ENCODE peak calls at places on chromosomes 3 and 15, in nine cellular contexts. T is GM23338, Z is HL-60, F is transverse colon, V is HCT116, C is sigmoid colon, M is spleen, H is suprapubic skin, R is GM12878. A is an unnamed sample.

GRCh38 chr3:97689962-97690361 is 74.6 kb upstream of the ARL6 start:
- DNase-seq in Z (no peak), H (no peak), V (no peak), M (no peak), R (no peak), C (no peak), T (no peak), F (no peak), A (no peak)

GRCh38 chr3:134388748-134389485 is 14.7 kb upstream of the AMOTL2 start:
- DNase-seq in M (no peak), R (no peak), Z (no peak), H (peak), F (no peak), C (no peak), T (no peak), V (no peak), A (no peak)

GRCh38 chr3:30680789-30681188 is 74.4 kb downstream of the TGFBR2 start:
- DNase-seq in H (no peak), C (peak), T (no peak), Z (no peak), R (no peak), M (no peak), F (no peak), V (no peak), A (no peak)

GRCh38 chr3:44950273-44950672 is 25.7 kb downstream of the ZDHHC3 start:
- DNase-seq in R (no peak), H (no peak), F (no peak), M (no peak), C (no peak), V (no peak), T (peak), Z (no peak), A (no peak)

GRCh38 chr3:136752046-136752326 is 192 bp downstream of the STAG1 start:
- DNase-seq in T (peak), F (no peak), H (no peak), R (no peak), C (no peak), Z (no peak), V (no peak), M (no peak), A (no peak)

GRCh38 chr15:46409879-46410278 is 775.0 kb downstream of the SQOR start:
- DNase-seq in C (no peak), Z (no peak), M (no peak), R (no peak), V (no peak), H (no peak), F (no peak), T (no peak), A (no peak)

GRCh38 chr3:195197764-195198423 is 73.1 kb downstream of the XXYLT1 start:
- DNase-seq in H (no peak), C (peak), F (no peak), M (no peak), R (no peak), V (peak), T (no peak), Z (no peak), A (no peak)

GRCh38 chr15:69570997-69571396 is 118.4 kb downstream of the RPLP1 start:
- DNase-seq in H (no peak), T (no peak), V (no peak), C (no peak), Z (no peak), M (no peak), R (no peak), F (no peak), A (no peak)

GRCh38 chr3:105232536-105232935 is 134.2 kb upstream of the ALCAM start:
- DNase-seq in H (no peak), M (no peak), C (no peak), Z (no peak), R (no peak), V (no peak), T (no peak), F (no peak), A (no peak)

GRCh38 chr15:99113547-99114271 is 8.8 kb downstream of the SYNM start:
- DNase-seq in T (no peak), H (no peak), Z (no peak), C (peak), V (no peak), F (no peak), M (peak), R (no peak), A (no peak)

GRCh38 chr3:15427182-15427880 is at the start of the genes EAF1 and METTL6:
- DNase-seq in V (peak), F (peak), T (peak), Z (peak), C (peak), H (peak), R (peak), M (peak), A (peak)

GRCh38 chr3:158717576-158717975 is 14.7 kb downstream of the RARRES1 start:
- DNase-seq in V (no peak), R (no peak), M (no peak), F (no peak), H (no peak), T (no peak), Z (no peak), C (no peak), A (no peak)

GRCh38 chr3:129015388-129016105 is 14.4 kb downstream of the EFCC1 start:
- DNase-seq in M (peak), R (no peak), C (no peak), T (no peak), V (no peak), F (peak), Z (peak), H (no peak), A (no peak)

GRCh38 chr3:119349353-119349752 is 55.2 kb downstream of the ARHGAP31 start:
- DNase-seq in H (no peak), C (no peak), R (no peak), Z (no peak), F (no peak), M (no peak), T (peak), V (no peak), A (no peak)

GRCh38 chr3:51703026-51703775 is 3.7 kb upstream of the GRM2 start:
- DNase-seq in R (no peak), Z (no peak), M (peak), V (no peak), H (no peak), T (peak), F (no peak), C (peak), A (no peak)

GRCh38 chr15:74384566-74385441 is 17.4 kb upstream of the CYP11A1 start:
- DNase-seq in M (peak), F (peak), Z (peak), T (no peak), C (no peak), R (peak), V (no peak), H (no peak), A (no peak)

GRCh38 chr3:15646924-15647511 is 45.5 kb downstream of the BTD start:
- DNase-seq in M (no peak), Z (no peak), H (peak), V (peak), T (no peak), R (no peak), F (no peak), C (peak), A (peak)

GRCh38 chr15:47384316-47384715 is 333.0 kb upstream of the SEMA6D start:
- DNase-seq in V (no peak), M (no peak), T (peak), R (no peak), Z (no peak), F (no peak), C (no peak), H (no peak), A (no peak)

GRCh38 chr15:97504031-97504430 is 456.5 kb upstream of the ARRDC4 start:
- DNase-seq in M (no peak), R (no peak), Z (peak), V (no peak), H (no peak), T (no peak), C (no peak), F (no peak), A (no peak)

GRCh38 chr3:120797857-120798256 is 55.3 kb downstream of the GTF2E1 start:
- DNase-seq in T (no peak), V (no peak), M (no peak), R (no peak), H (no peak), Z (no peak), C (no peak), F (no peak), A (no peak)

GRCh38 chr15:38588672-38589071 is 24.1 kb upstream of the RASGRP1 start:
- DNase-seq in C (no peak), T (no peak), Z (no peak), F (no peak), M (no peak), V (no peak), H (no peak), R (no peak), A (no peak)

GRCh38 chr3:33318709-33319380 is 41.6 kb downstream of the FBXL2 start:
- DNase-seq in R (no peak), F (no peak), Z (no peak), C (no peak), M (no peak), T (peak), V (no peak), H (no peak), A (no peak)

GRCh38 chr15:65990298-65990981 is 121.1 kb downstream of the RAB11A start:
- DNase-seq in F (no peak), Z (no peak), H (no peak), V (no peak), R (no peak), T (peak), C (no peak), M (no peak), A (no peak)

GRCh38 chr15:29711531-29711930 is 110.7 kb downstream of the TJP1 start:
- DNase-seq in H (no peak), Z (no peak), V (no peak), M (no peak), T (no peak), F (no peak), R (no peak), C (no peak), A (no peak)

GRCh38 chr3:8197384-8197783 is 304.2 kb upstream of the LMCD1 start:
- DNase-seq in M (no peak), V (no peak), H (no peak), C (no peak), T (no peak), R (no peak), F (no peak), Z (no peak), A (no peak)

GRCh38 chr3:53259427-53260259 is 3.8 kb upstream of the TKT start:
- DNase-seq in T (peak), F (no peak), V (no peak), M (no peak), C (no peak), R (no peak), Z (no peak), H (no peak), A (no peak)

DNA sequence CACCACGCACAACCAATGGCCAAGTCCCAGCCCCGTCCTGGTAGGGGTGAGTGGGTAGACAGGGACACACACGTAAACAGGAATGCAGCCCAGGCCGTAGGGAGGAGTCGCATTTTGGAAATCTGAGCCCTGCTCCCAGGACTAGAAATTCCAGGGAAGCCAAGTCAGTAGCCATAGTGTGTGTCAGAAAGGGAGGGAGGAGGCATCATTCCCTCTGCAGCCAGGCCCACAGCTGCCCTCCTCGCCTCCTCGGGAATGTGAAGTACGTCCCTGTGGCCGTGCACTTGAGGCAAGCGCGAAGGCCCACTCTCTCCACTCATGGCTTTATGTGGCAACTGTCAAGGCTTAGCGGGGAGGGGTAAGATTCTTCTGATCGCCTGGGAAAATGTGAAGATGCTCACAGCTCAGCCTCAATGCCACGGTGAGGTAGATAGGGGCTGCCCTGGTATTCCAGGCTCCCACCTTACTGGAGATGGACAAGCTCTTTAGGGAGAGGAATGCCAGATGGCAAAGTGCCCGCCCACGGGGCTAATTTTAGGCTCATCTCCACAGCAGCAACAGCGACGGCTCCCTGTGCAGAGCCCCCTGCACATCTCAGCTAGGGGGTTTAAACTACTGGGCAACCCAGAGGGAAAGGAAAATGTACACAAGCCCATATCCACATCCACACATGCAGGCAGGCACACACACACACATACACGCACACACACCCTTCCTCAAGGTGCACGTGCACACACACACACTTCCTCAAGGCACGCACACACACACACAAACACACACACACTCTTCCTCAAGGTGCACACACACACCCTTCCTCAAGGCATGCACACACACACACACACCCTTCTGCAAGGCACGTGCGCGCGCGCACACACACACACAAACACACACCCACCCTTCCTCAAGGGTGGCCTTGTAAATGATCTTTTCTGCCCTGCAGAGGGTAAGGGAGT is 65.5 kb downstream of the ADCY5 start:
- DNase-seq in F (no peak), V (no peak), R (no peak), T (peak), C (peak), H (no peak), M (no peak), Z (no peak), A (no peak)
- TF ChIP-seq POLR2AphosphoS5 in F (no peak), V (no peak), R (no peak), T (no peak), C (peak), H (no peak), M (peak), Z (no peak), A (no peak)

GRCh38 chr15:92624401-92624991 is 31.1 kb downstream of the FAM174B start:
- DNase-seq in Z (no peak), V (no peak), F (peak), C (peak), H (no peak), R (no peak), M (peak), T (no peak), A (no peak)
- TF ChIP-seq POLR2AphosphoS5 in Z (no peak), V (no peak), F (no peak), C (no peak), H (no peak), R (no peak), M (no peak), T (no peak), A (no peak)

GRCh38 chr15:60757831-60758570 is 279.1 kb upstream of the ICE2 start:
- DNase-seq in F (no peak), H (peak), M (no peak), Z (no peak), T (no peak), C (peak), R (no peak), V (no peak), A (no peak)
- TF ChIP-seq POLR2AphosphoS5 in F (no peak), H (no peak), M (no peak), Z (no peak), T (no peak), C (no peak), R (no peak), V (no peak), A (no peak)

GRCh38 chr15:78565097-78565950 is at the start of gene CHRNA5:
- DNase-seq in R (peak), V (peak), T (peak), F (peak), Z (peak), C (peak), H (peak), M (peak), A (peak)
- TF ChIP-seq POLR2AphosphoS5 in R (peak), V (peak), T (peak), F (no peak), Z (no peak), C (no peak), H (no peak), M (peak), A (peak)

DNA sequence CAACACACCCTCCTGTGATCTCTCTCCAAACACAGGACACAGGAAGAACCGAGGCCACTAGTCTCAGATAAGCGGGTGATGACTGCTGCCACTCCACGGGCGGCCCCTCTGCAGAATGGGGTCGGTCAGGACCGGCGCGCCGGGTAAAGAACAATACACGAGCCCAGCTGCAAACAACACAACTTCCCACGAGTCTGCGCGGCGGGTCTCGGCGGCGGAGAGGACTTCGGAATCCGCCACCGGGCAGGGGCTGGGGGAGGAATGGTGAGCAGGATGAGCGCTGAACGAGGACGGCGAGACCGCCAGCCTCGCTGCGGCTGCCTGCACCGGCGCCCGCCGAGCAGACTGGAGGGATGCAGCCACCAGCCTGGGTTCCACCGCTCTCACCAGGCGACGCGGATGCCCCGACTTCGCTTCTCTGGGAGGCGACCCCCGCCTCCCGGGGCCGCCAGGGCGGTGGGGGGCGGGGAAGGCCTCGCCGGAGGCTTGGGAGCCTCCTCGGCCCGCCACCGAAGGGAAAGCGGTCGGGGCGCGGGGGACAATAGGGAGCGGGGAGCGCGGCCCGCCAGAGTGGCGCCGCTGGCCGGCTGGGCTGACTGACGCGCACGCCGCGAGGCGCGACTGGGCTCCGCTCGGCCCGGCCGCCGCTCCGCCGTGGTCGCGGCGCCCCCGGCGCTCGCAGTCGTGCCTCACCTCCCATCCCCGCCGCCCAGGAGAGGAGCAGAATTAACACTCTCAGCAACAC is 548 bp downstream of the ADAM10 start:
- DNase-seq in V (no peak), R (no peak), C (peak), Z (peak), T (peak), F (peak), H (peak), M (peak), A (no peak)
- TF ChIP-seq POLR2AphosphoS5 in V (no peak), R (peak), C (no peak), Z (no peak), T (peak), F (peak), H (no peak), M (peak), A (no peak)

GRCh38 chr3:179347383-179348194 is at the start of gene MFN1:
- DNase-seq in T (peak), H (peak), R (peak), V (peak), Z (peak), C (peak), M (peak), F (peak), A (peak)

GRCh38 chr3:179347108-179347382 is 464 bp upstream of the MFN1 start:
- DNase-seq in M (peak), R (no peak), V (no peak), T (no peak), F (no peak), H (no peak), C (no peak), Z (no peak), A (no peak)

DNA sequence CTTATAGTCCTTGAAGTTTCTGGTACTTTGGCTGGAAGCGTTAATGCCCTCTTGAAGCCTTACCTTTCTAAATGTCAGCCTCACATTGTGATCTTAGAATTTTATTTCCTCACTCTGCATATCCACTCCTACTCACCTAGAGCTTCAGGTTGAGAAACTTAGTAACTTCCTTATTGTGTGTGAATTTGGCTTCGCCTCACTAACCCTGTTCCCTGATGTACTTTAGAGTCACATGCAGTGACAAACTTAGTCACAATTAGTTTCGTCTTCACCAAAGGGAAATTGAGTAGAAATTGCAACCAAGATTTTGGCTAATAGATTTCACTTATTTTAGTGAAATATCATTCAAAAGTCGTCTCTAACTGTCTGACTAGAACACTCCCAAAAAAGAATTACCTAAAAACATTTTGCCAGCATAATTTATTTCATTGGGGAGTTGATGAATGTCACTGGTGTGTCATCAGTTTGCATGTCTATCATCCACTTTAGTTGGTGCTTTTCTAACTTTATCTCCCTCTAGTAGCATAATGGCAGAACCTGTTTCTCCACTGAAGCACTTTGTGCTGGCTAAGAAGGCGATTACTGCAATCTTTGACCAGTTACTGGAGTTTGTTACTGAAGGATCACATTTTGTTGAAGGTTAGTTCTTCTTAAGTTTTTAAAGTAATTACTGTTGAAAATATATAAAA is 960 bp downstream of the MFN1 start:
- DNase-seq in F (no peak), C (no peak), V (no peak), M (no peak), Z (peak), T (no peak), H (no peak), R (peak), A (no peak)
- TF ChIP-seq POLR2AphosphoS5 in F (peak), C (no peak), V (no peak), M (no peak), Z (no peak), T (no peak), H (no peak), R (peak), A (no peak)

A was measured in Panc1.